ENCODE peak calls at places on chromosomes 3 and 15, in ten cellular contexts. D is GM12878, U is tibial nerve, N is transverse colon, G is adrenal gland, C is A549, R is thyroid gland, E is stomach, J is sigmoid colon, I is gastrocnemius medialis. Z is an unnamed sample.

GRCh38 chr3:57627976-57628375 is 30.8 kb upstream of the ARF4 start:
- DNase-seq in D (no peak), U (no peak), N (no peak), G (no peak), C (no peak), R (peak), E (no peak), J (no peak), I (no peak), Z (no peak)

GRCh38 chr3:197564097-197564843 is 8.5 kb upstream of the BDH1 start:
- DNase-seq in D (no peak), U (no peak), N (no peak), G (no peak), C (no peak), R (no peak), E (no peak), J (no peak), I (no peak), Z (no peak)

GRCh38 chr3:135109681-135110080 is 314.6 kb downstream of the EPHB1 start:
- DNase-seq in D (no peak), U (no peak), N (no peak), G (no peak), C (no peak), R (no peak), E (no peak), J (no peak), I (no peak), Z (no peak)

GRCh38 chr15:74384566-74385441 is 17.4 kb upstream of the CYP11A1 start:
- DNase-seq in D (peak), U (no peak), N (peak), G (no peak), C (no peak), R (no peak), E (peak), J (no peak), I (no peak), Z (peak)

GRCh38 chr3:52077376-52077775 is 21.0 kb upstream of the DUSP7 start:
- DNase-seq in D (no peak), U (no peak), N (no peak), G (peak), C (no peak), R (no peak), E (no peak), J (no peak), I (no peak), Z (no peak)

GRCh38 chr3:83738202-83738601 is 1220.6 kb upstream of the CADM2 start:
- DNase-seq in D (no peak), U (no peak), N (no peak), G (no peak), C (no peak), R (no peak), E (no peak), J (no peak), I (no peak), Z (no peak)

GRCh38 chr15:76217029-76217866 is 94.0 kb downstream of the ETFA start:
- DNase-seq in D (no peak), U (no peak), N (no peak), G (no peak), C (no peak), R (no peak), E (no peak), J (no peak), I (no peak), Z (no peak)

GRCh38 chr15:35383511-35383910 is 162.5 kb downstream of the DPH6 start:
- DNase-seq in D (no peak), U (no peak), N (no peak), G (no peak), C (no peak), R (no peak), E (no peak), J (no peak), I (no peak), Z (no peak)

GRCh38 chr15:89577776-89578115 is 2.5 kb downstream of the TICRR start:
- DNase-seq in D (no peak), U (no peak), N (no peak), G (no peak), C (no peak), R (no peak), E (no peak), J (no peak), I (no peak), Z (no peak)

GRCh38 chr15:29270169-29270955 is 740 bp upstream of the NSMCE3 start:
- DNase-seq in D (peak), U (no peak), N (no peak), G (no peak), C (no peak), R (no peak), E (no peak), J (no peak), I (no peak), Z (no peak)

GRCh38 chr3:88986834-88987233 is 120.6 kb upstream of the EPHA3 start:
- DNase-seq in D (no peak), U (no peak), N (no peak), G (no peak), C (no peak), R (no peak), E (no peak), J (no peak), I (no peak), Z (no peak)

GRCh38 chr3:16480861-16481569 is 32.5 kb downstream of the RFTN1 start:
- DNase-seq in D (no peak), U (no peak), N (no peak), G (no peak), C (no peak), R (no peak), E (no peak), J (no peak), I (no peak), Z (no peak)

GRCh38 chr3:168094877-168095610 is 680 bp downstream of the GOLIM4 start:
- DNase-seq in D (peak), U (peak), N (peak), G (peak), C (peak), R (peak), E (peak), J (peak), I (peak), Z (peak)

GRCh38 chr3:189902230-189903186 is 218.2 kb downstream of the P3H2 start:
- DNase-seq in D (no peak), U (no peak), N (no peak), G (no peak), C (no peak), R (no peak), E (no peak), J (no peak), I (no peak), Z (no peak)

GRCh38 chr3:53554559-53555511 is 60.4 kb downstream of the CACNA1D start:
- DNase-seq in D (peak), U (no peak), N (no peak), G (no peak), C (no peak), R (no peak), E (no peak), J (no peak), I (no peak), Z (no peak)

GRCh38 chr3:1448443-1448842 is 355.6 kb downstream of the CNTN6 start:
- DNase-seq in D (no peak), U (no peak), N (no peak), G (no peak), C (no peak), R (no peak), E (no peak), J (no peak), I (no peak), Z (no peak)

GRCh38 chr15:72492733-72493132 is 18.6 kb downstream of the ARIH1 start:
- DNase-seq in D (no peak), U (no peak), N (no peak), G (no peak), C (no peak), R (no peak), E (no peak), J (no peak), I (no peak), Z (no peak)

GRCh38 chr3:29468150-29468549 is 187.3 kb downstream of the RBMS3 start:
- DNase-seq in D (no peak), U (no peak), N (no peak), G (no peak), C (no peak), R (no peak), E (no peak), J (no peak), I (no peak), Z (no peak)

GRCh38 chr3:169661567-169662214 is 1.8 kb downstream of the MECOM start:
- DNase-seq in D (no peak), U (no peak), N (peak), G (no peak), C (no peak), R (no peak), E (peak), J (no peak), I (no peak), Z (peak)

GRCh38 chr3:25582242-25582641 is 82.5 kb downstream of the TOP2B start:
- DNase-seq in D (no peak), U (no peak), N (no peak), G (peak), C (peak), R (no peak), E (no peak), J (no peak), I (no peak), Z (no peak)

GRCh38 chr3:13570391-13571194 is 21.7 kb downstream of the FBLN2 start:
- DNase-seq in D (no peak), U (no peak), N (no peak), G (no peak), C (no peak), R (no peak), E (no peak), J (no peak), I (no peak), Z (no peak)

GRCh38 chr15:57578288-57578900 is 13.3 kb upstream of the MYZAP start:
- DNase-seq in D (no peak), U (no peak), N (no peak), G (no peak), C (no peak), R (no peak), E (no peak), J (no peak), I (no peak), Z (no peak)

GRCh38 chr3:73637042-73637441 is 12.3 kb upstream of the PDZRN3 start:
- DNase-seq in D (no peak), U (no peak), N (no peak), G (no peak), C (no peak), R (no peak), E (no peak), J (no peak), I (no peak), Z (no peak)

GRCh38 chr3:62682826-62683225 is 192.4 kb downstream of the CADPS start:
- DNase-seq in D (no peak), U (no peak), N (no peak), G (no peak), C (no peak), R (peak), E (no peak), J (no peak), I (no peak), Z (no peak)

GRCh38 chr15:61030451-61030850 is 198.7 kb downstream of the RORA start:
- DNase-seq in D (no peak), U (no peak), N (no peak), G (no peak), C (no peak), R (no peak), E (no peak), J (no peak), I (no peak), Z (no peak)

GRCh38 chr15:69666441-69666882 is 213.8 kb downstream of the RPLP1 start:
- DNase-seq in D (no peak), U (no peak), N (peak), G (peak), C (no peak), R (no peak), E (no peak), J (no peak), I (no peak), Z (peak)

GRCh38 chr3:136194409-136195257 is 1.5 kb downstream of the MSL2 start:
- DNase-seq in D (peak), U (peak), N (peak), G (peak), C (no peak), R (peak), E (peak), J (no peak), I (no peak), Z (peak)

GRCh38 chr3:143001034-143001368 is 369 bp upstream of the U2SURP start:
- DNase-seq in D (no peak), U (no peak), N (no peak), G (no peak), C (no peak), R (no peak), E (no peak), J (no peak), I (peak), Z (no peak)

GRCh38 chr15:25134546-25134945 is 179.8 kb downstream of the SNRPN start:
- DNase-seq in D (no peak), U (no peak), N (no peak), G (no peak), C (no peak), R (no peak), E (no peak), J (no peak), I (no peak), Z (no peak)

GRCh38 chr15:44193651-44194396 is 1.2 kb downstream of the FRMD5 start:
- DNase-seq in D (no peak), U (no peak), N (no peak), G (peak), C (peak), R (peak), E (no peak), J (no peak), I (no peak), Z (no peak)

GRCh38 chr3:196645917-196646735 is 6.6 kb downstream of the NRROS start:
- DNase-seq in D (no peak), U (no peak), N (no peak), G (no peak), C (no peak), R (no peak), E (no peak), J (no peak), I (no peak), Z (no peak)

GRCh38 chr15:96360581-96361308 is 30.2 kb downstream of the NR2F2 start:
- DNase-seq in D (no peak), U (no peak), N (no peak), G (no peak), C (no peak), R (no peak), E (peak), J (no peak), I (no peak), Z (peak)

GRCh38 chr3:18016366-18016765 is 273.9 kb upstream of the TBC1D5 start:
- DNase-seq in D (no peak), U (no peak), N (no peak), G (no peak), C (no peak), R (no peak), E (no peak), J (no peak), I (no peak), Z (no peak)

GRCh38 chr15:69902414-69903062 is 195.2 kb downstream of the TLE3 start:
- DNase-seq in D (no peak), U (no peak), N (no peak), G (no peak), C (no peak), R (no peak), E (no peak), J (no peak), I (no peak), Z (no peak)

GRCh38 chr15:58552505-58553364 is 120.9 kb downstream of the LIPC start:
- DNase-seq in D (no peak), U (no peak), N (no peak), G (no peak), C (no peak), R (no peak), E (no peak), J (no peak), I (no peak), Z (no peak)

GRCh38 chr15:67101981-67102929 is 36.9 kb downstream of the SMAD3 start:
- DNase-seq in D (peak), U (no peak), N (no peak), G (no peak), C (no peak), R (no peak), E (no peak), J (no peak), I (no peak), Z (no peak)

GRCh38 chr3:4407941-4408340 is 59.1 kb downstream of the SUMF1 start:
- DNase-seq in D (no peak), U (no peak), N (no peak), G (no peak), C (no peak), R (no peak), E (no peak), J (no peak), I (no peak), Z (no peak)

DNA sequence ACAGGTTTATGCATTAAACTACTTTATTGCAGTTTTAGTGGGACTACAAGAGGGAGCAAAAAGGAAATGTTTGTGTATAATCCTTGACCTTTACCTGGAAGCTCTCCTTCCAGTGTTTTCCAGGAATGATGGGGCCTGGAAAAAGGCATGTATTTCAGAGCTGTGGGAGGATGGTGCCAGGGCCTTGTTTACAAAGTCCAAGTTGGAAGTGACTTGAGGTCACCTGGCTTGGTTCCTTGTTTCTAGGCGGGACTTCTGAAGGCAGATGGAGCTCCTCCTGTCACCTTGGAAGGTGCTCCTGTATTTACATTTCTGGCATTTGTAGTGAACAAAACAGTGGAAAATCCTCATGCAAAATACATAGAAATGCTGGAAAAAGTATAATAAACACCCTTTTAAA is 15.1 kb downstream of the ACVR2B start:
- DNase-seq in D (no peak), U (no peak), N (peak), G (no peak), C (no peak), R (no peak), E (peak), J (no peak), I (no peak), Z (no peak)
- H3K27ac ChIP-seq in D (no peak), U (no peak), N (peak), G (no peak), C (no peak), R (no peak), E (peak), J (no peak), I (peak), Z (no peak)

GRCh38 chr3:27589795-27590194 is 105.6 kb upstream of the SLC4A7 start:
- DNase-seq in D (no peak), U (no peak), N (no peak), G (no peak), C (no peak), R (no peak), E (no peak), J (no peak), I (no peak), Z (no peak)
- H3K4me3 ChIP-seq in D (no peak), U (no peak), N (no peak), G (no peak), C (no peak), R (no peak), E (no peak), J (no peak), I (no peak), Z (no peak)

GRCh38 chr3:59953104-59953503 is 903.3 kb upstream of the CFAP20DC start:
- DNase-seq in D (no peak), U (no peak), N (no peak), G (no peak), C (no peak), R (no peak), E (no peak), J (no peak), I (no peak), Z (no peak)
- TF ChIP-seq POLR2A in D (no peak), U (no peak), N (no peak), G (no peak), C (no peak), R (no peak), E (no peak), J (no peak), I (no peak), Z (no peak)

DNA sequence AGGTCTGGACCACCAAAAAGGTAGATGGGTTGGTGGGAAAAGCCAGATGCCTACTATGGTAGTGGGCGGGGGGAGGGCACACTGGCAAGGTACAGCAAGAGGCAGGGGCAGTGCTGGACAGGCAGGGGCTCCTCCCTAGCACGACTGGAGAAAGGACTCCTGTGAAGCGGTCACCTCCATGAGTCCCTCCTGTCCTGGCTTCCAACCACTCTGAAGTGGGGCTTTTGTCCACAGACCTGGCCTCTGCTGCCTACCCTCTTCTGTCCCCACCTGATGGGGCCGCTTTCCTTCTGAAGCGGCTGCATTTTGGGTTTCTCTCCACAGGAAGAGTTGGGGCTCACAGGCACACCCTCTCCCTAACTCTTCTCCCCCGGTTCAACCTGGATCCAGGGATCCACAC is 2.7 kb upstream of the SPTBN5 start:
- DNase-seq in D (no peak), U (no peak), N (no peak), G (no peak), C (no peak), R (no peak), E (no peak), J (no peak), I (no peak), Z (no peak)
- H3K27ac ChIP-seq in D (no peak), U (no peak), N (no peak), G (no peak), C (no peak), R (no peak), E (no peak), J (no peak), I (no peak), Z (no peak)

GRCh38 chr3:108605028-108605427 is 15.5 kb downstream of the DZIP3 start:
- DNase-seq in D (no peak), U (no peak), N (no peak), G (no peak), C (no peak), R (no peak), E (no peak), J (no peak), I (no peak), Z (no peak)

GRCh38 chr3:108602935-108603294 is 13.4 kb downstream of the DZIP3 start:
- DNase-seq in D (no peak), U (no peak), N (no peak), G (no peak), C (no peak), R (no peak), E (no peak), J (no peak), I (no peak), Z (no peak)

GRCh38 chr3:108603689-108604088 is 14.2 kb downstream of the DZIP3 start:
- DNase-seq in D (no peak), U (no peak), N (no peak), G (no peak), C (no peak), R (no peak), E (no peak), J (no peak), I (no peak), Z (no peak)

GRCh38 chr3:108602249-108602934 is 12.9 kb downstream of the DZIP3 start:
- DNase-seq in D (no peak), U (no peak), N (no peak), G (no peak), C (no peak), R (peak), E (no peak), J (no peak), I (no peak), Z (no peak)

GRCh38 chr3:108605491-108605890 is 16.0 kb downstream of the DZIP3 start:
- DNase-seq in D (no peak), U (no peak), N (no peak), G (no peak), C (no peak), R (no peak), E (no peak), J (no peak), I (no peak), Z (no peak)
- H3K4me3 ChIP-seq in D (no peak), U (no peak), N (no peak), G (no peak), C (no peak), R (no peak), E (no peak), J (no peak), I (no peak), Z (no peak)

Z was measured in heart left ventricle.